ENCODE peak calls at places on chromosomes 13 and 19, in five cellular contexts. One of them, this sample, is unnamed.

GRCh38 chr13:103525530-103525929 is 459.3 kb upstream of the SLC10A2 start:
- DNase-seq in CD4-positive, CD25-positive, alpha-beta regulatory T cell: no peak
- DNase-seq in mammary epithelial cell: no peak
- DNase-seq in GM23248: no peak
- DNase-seq in SK-N-SH: no peak
- DNase-seq in this sample: no peak

GRCh38 chr19:49528211-49528771 is 488 bp downstream of the RCN3 start:
- DNase-seq in CD4-positive, CD25-positive, alpha-beta regulatory T cell: no peak
- DNase-seq in mammary epithelial cell: no peak
- DNase-seq in GM23248: peak
- DNase-seq in SK-N-SH: no peak
- DNase-seq in this sample: no peak

GRCh38 chr13:27792393-27793218 is at the start of gene GSX1:
- DNase-seq in CD4-positive, CD25-positive, alpha-beta regulatory T cell: peak
- DNase-seq in mammary epithelial cell: peak
- DNase-seq in GM23248: peak
- DNase-seq in SK-N-SH: no peak
- DNase-seq in this sample: no peak

GRCh38 chr19:48989701-48990291 is 3.3 kb downstream of the GYS1 start:
- DNase-seq in CD4-positive, CD25-positive, alpha-beta regulatory T cell: no peak
- DNase-seq in mammary epithelial cell: no peak
- DNase-seq in GM23248: no peak
- DNase-seq in SK-N-SH: no peak
- DNase-seq in this sample: no peak

GRCh38 chr19:34759218-34759917 is 13.6 kb downstream of the ZNF599 start:
- DNase-seq in CD4-positive, CD25-positive, alpha-beta regulatory T cell: no peak
- DNase-seq in mammary epithelial cell: no peak
- DNase-seq in GM23248: no peak
- DNase-seq in SK-N-SH: no peak
- DNase-seq in this sample: no peak

GRCh38 chr13:33485247-33485646 is 199.7 kb upstream of the STARD13 start:
- DNase-seq in CD4-positive, CD25-positive, alpha-beta regulatory T cell: no peak
- DNase-seq in mammary epithelial cell: no peak
- DNase-seq in GM23248: no peak
- DNase-seq in SK-N-SH: no peak
- DNase-seq in this sample: no peak

GRCh38 chr13:40220299-40220935 is 446.0 kb downstream of the FOXO1 start:
- DNase-seq in CD4-positive, CD25-positive, alpha-beta regulatory T cell: no peak
- DNase-seq in mammary epithelial cell: no peak
- DNase-seq in GM23248: peak
- DNase-seq in SK-N-SH: no peak
- DNase-seq in this sample: no peak

GRCh38 chr13:101916758-101917474 is 464.4 kb downstream of the ITGBL1 start:
- DNase-seq in CD4-positive, CD25-positive, alpha-beta regulatory T cell: no peak
- DNase-seq in mammary epithelial cell: no peak
- DNase-seq in GM23248: no peak
- DNase-seq in SK-N-SH: peak
- DNase-seq in this sample: no peak

GRCh38 chr13:72296246-72296645 is 429.2 kb upstream of the DACH1 start:
- DNase-seq in CD4-positive, CD25-positive, alpha-beta regulatory T cell: no peak
- DNase-seq in mammary epithelial cell: no peak
- DNase-seq in GM23248: no peak
- DNase-seq in SK-N-SH: no peak
- DNase-seq in this sample: no peak

GRCh38 chr13:28286263-28286662 is 147.9 kb downstream of the PAN3 start:
- DNase-seq in CD4-positive, CD25-positive, alpha-beta regulatory T cell: no peak
- DNase-seq in mammary epithelial cell: no peak
- DNase-seq in GM23248: no peak
- DNase-seq in SK-N-SH: no peak
- DNase-seq in this sample: peak

GRCh38 chr19:5933391-5933998 is 19.4 kb downstream of the CAPS start:
- DNase-seq in CD4-positive, CD25-positive, alpha-beta regulatory T cell: no peak
- DNase-seq in mammary epithelial cell: no peak
- DNase-seq in GM23248: no peak
- DNase-seq in SK-N-SH: no peak
- DNase-seq in this sample: no peak

GRCh38 chr19:55686311-55687050 is 11.5 kb downstream of the EPN1 start:
- DNase-seq in CD4-positive, CD25-positive, alpha-beta regulatory T cell: no peak
- DNase-seq in mammary epithelial cell: no peak
- DNase-seq in GM23248: no peak
- DNase-seq in SK-N-SH: no peak
- DNase-seq in this sample: no peak

GRCh38 chr13:112510002-112510780 is 77.8 kb downstream of the TUBGCP3 start:
- DNase-seq in CD4-positive, CD25-positive, alpha-beta regulatory T cell: no peak
- DNase-seq in mammary epithelial cell: peak
- DNase-seq in GM23248: peak
- DNase-seq in SK-N-SH: peak
- DNase-seq in this sample: peak

GRCh38 chr13:78256479-78256878 is 337.8 kb upstream of the EDNRB start:
- DNase-seq in CD4-positive, CD25-positive, alpha-beta regulatory T cell: no peak
- DNase-seq in mammary epithelial cell: no peak
- DNase-seq in GM23248: no peak
- DNase-seq in SK-N-SH: no peak
- DNase-seq in this sample: no peak

GRCh38 chr13:85828094-85828684 is 29.0 kb upstream of the SLITRK6 start:
- DNase-seq in CD4-positive, CD25-positive, alpha-beta regulatory T cell: no peak
- DNase-seq in mammary epithelial cell: no peak
- DNase-seq in GM23248: peak
- DNase-seq in SK-N-SH: peak
- DNase-seq in this sample: peak

GRCh38 chr19:17605761-17606745 is 50.6 kb downstream of the COLGALT1 start:
- DNase-seq in CD4-positive, CD25-positive, alpha-beta regulatory T cell: peak
- DNase-seq in mammary epithelial cell: peak
- DNase-seq in GM23248: peak
- DNase-seq in SK-N-SH: peak
- DNase-seq in this sample: peak
- H3K4me3 ChIP-seq in CD4-positive, CD25-positive, alpha-beta regulatory T cell: no peak
- H3K4me3 ChIP-seq in mammary epithelial cell: peak
- H3K4me3 ChIP-seq in GM23248: peak
- H3K4me3 ChIP-seq in SK-N-SH: peak
- H3K4me3 ChIP-seq in this sample: peak

GRCh38 chr19:51600940-51601575 is 29.1 kb downstream of the SIGLEC5 start:
- DNase-seq in CD4-positive, CD25-positive, alpha-beta regulatory T cell: no peak
- DNase-seq in mammary epithelial cell: no peak
- DNase-seq in GM23248: no peak
- DNase-seq in SK-N-SH: no peak
- DNase-seq in this sample: no peak
- H3K4me3 ChIP-seq in CD4-positive, CD25-positive, alpha-beta regulatory T cell: no peak
- H3K4me3 ChIP-seq in mammary epithelial cell: no peak
- H3K4me3 ChIP-seq in GM23248: no peak
- H3K4me3 ChIP-seq in SK-N-SH: no peak
- H3K4me3 ChIP-seq in this sample: no peak

DNA sequence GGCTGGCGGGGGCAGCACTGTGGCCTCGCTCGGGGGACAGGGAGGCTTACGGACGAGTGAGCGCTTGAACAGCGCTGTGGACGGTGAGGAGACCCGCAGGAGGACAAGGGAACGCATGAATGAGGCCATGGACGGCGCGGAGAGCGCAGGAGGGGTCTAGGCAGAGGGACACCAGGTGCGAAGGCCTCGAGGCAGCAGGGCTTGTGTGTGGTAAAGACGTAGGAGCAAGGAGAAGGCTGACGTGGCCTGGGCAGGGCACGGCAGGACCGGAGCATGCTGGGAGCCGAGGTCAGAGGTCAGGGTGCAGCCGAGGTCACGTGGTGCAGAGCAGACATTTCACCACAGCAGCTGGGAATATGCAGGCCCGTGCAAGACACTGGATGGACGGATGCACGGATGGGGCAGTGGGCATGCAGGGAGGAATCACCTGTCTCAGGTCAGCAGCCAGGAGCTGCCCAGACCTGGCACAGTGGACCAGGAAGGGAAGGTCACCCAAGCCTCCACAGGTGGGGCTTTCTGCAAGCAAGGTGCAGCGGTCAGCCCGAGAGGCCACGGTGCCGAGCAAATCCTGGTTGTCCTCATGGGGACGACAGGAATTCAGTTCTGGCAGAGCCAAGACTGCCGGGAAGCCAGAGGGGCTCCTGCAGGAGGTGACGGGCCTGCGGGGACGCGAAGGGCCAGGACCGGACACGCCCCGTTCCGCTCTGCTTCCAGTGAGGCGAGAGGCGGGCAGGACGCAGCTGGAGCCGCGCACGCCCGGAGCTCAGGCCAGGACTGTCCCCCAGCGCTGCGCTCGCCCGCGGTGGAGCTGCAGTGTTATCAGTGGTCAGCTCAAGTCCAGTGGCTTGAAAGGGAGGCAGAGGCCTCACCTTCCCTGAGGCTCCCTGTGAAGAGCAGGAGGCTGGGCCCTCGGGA is 72.2 kb downstream of the RASA3 start:
- DNase-seq in CD4-positive, CD25-positive, alpha-beta regulatory T cell: no peak
- DNase-seq in mammary epithelial cell: no peak
- DNase-seq in GM23248: no peak
- DNase-seq in SK-N-SH: no peak
- DNase-seq in this sample: no peak
- H3K4me3 ChIP-seq in CD4-positive, CD25-positive, alpha-beta regulatory T cell: no peak
- H3K4me3 ChIP-seq in mammary epithelial cell: no peak
- H3K4me3 ChIP-seq in GM23248: no peak
- H3K4me3 ChIP-seq in SK-N-SH: no peak
- H3K4me3 ChIP-seq in this sample: no peak

DNA sequence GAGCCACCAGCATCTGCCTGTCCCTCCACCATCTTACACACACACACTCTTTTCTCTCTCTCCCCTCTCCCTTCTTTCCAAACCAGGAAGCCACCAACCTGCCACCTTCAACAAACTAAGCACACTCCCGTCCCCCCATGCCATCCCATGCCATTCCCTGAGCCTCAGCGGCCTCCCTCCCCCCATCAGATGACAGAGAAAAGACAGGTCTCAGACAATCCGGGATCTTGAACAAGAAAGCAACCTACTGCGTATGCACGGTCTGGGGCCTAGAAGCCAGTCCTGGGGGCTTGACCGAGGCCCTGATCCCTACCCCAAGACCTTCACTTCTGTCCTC is 19.4 kb downstream of the AKT2 start:
- DNase-seq in CD4-positive, CD25-positive, alpha-beta regulatory T cell: no peak
- DNase-seq in mammary epithelial cell: no peak
- DNase-seq in GM23248: no peak
- DNase-seq in SK-N-SH: no peak
- DNase-seq in this sample: no peak
- H3K4me3 ChIP-seq in CD4-positive, CD25-positive, alpha-beta regulatory T cell: no peak
- H3K4me3 ChIP-seq in mammary epithelial cell: no peak
- H3K4me3 ChIP-seq in GM23248: no peak
- H3K4me3 ChIP-seq in SK-N-SH: no peak
- H3K4me3 ChIP-seq in this sample: no peak

DNA sequence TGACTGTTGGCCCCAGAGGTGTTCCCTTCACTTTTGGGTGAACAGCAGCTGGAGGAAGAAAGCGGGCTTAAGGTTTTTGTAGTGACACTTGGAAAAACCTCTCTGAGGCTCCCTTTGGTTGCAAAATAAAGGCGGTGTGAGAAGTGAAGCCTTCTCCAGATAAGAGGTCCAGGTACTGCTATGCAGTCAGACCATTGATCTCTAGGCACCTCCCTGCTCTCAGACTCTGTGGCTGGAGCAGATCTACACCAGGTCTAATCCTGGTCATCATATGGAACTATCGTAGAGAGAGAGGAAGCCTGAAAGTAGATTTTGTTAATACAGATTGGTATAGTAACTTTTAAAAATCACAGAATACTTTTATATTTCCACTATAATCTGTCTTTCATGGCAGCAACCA is 47.5 kb downstream of the MBNL2 start:
- DNase-seq in CD4-positive, CD25-positive, alpha-beta regulatory T cell: no peak
- DNase-seq in mammary epithelial cell: no peak
- DNase-seq in GM23248: no peak
- DNase-seq in SK-N-SH: no peak
- DNase-seq in this sample: no peak
- H3K4me3 ChIP-seq in CD4-positive, CD25-positive, alpha-beta regulatory T cell: no peak
- H3K4me3 ChIP-seq in mammary epithelial cell: no peak
- H3K4me3 ChIP-seq in GM23248: no peak
- H3K4me3 ChIP-seq in SK-N-SH: no peak
- H3K4me3 ChIP-seq in this sample: no peak

GRCh38 chr13:25371158-25371557 is 616 bp upstream of the ATP8A2 start:
- DNase-seq in CD4-positive, CD25-positive, alpha-beta regulatory T cell: no peak
- DNase-seq in mammary epithelial cell: no peak
- DNase-seq in GM23248: no peak
- DNase-seq in SK-N-SH: no peak
- DNase-seq in this sample: no peak
- H3K4me3 ChIP-seq in CD4-positive, CD25-positive, alpha-beta regulatory T cell: no peak
- H3K4me3 ChIP-seq in mammary epithelial cell: peak
- H3K4me3 ChIP-seq in GM23248: no peak
- H3K4me3 ChIP-seq in SK-N-SH: no peak
- H3K4me3 ChIP-seq in this sample: no peak